ENCODE peak calls at places on chromosome 3, in nine cellular contexts. O, H, Z, I, J, A, K, B and N are unnamed samples.

GRCh38 chr3:37766220-37766605 is 95.5 kb upstream of the CTDSPL start:
- DNase-seq in H (no peak), A (no peak), O (peak), Z (no peak), K (no peak), I (no peak), J (no peak), B (no peak), N (no peak)

GRCh38 chr3:177626014-177626413 is 428.7 kb upstream of the TBL1XR1 start:
- DNase-seq in K (no peak), J (no peak), Z (no peak), H (no peak), I (no peak), A (no peak), B (no peak), O (no peak), N (no peak)

GRCh38 chr3:175150812-175151411 is 291.8 kb downstream of the NAALADL2 start:
- DNase-seq in Z (no peak), O (no peak), H (no peak), B (peak), A (no peak), I (no peak), K (peak), J (no peak), N (no peak)

GRCh38 chr3:61057491-61057890 is 193.8 kb downstream of the FHIT start:
- DNase-seq in K (no peak), J (no peak), H (no peak), I (no peak), Z (no peak), O (no peak), B (no peak), A (no peak), N (no peak)

GRCh38 chr3:66997560-66998074 is 490 bp upstream of the KBTBD8 start:
- DNase-seq in K (no peak), I (no peak), A (no peak), O (peak), Z (no peak), H (no peak), B (peak), J (no peak), N (no peak)

GRCh38 chr3:66858656-66859381 is 139.3 kb upstream of the KBTBD8 start:
- DNase-seq in O (no peak), K (peak), Z (no peak), I (no peak), B (no peak), A (no peak), J (no peak), H (no peak), N (peak)

GRCh38 chr3:143119974-143120715 is 574 bp downstream of the CHST2 start:
- DNase-seq in J (no peak), O (peak), I (peak), A (no peak), H (no peak), K (no peak), Z (peak), B (no peak), N (peak)

GRCh38 chr3:29453278-29453961 is 172.5 kb downstream of the RBMS3 start:
- DNase-seq in Z (no peak), H (peak), B (peak), A (no peak), J (no peak), K (no peak), O (no peak), I (no peak), N (no peak)

GRCh38 chr3:155664922-155665695 is 79.8 kb downstream of the PLCH1 start:
- DNase-seq in B (peak), A (peak), H (no peak), K (no peak), O (peak), J (peak), Z (no peak), I (no peak), N (no peak)

GRCh38 chr3:96814581-96815567 is at the start of gene EPHA6:
- DNase-seq in Z (no peak), J (peak), A (no peak), H (no peak), O (no peak), I (peak), K (no peak), B (no peak), N (peak)

GRCh38 chr3:183774631-183775030 is 50.7 kb downstream of the MAP6D1 start:
- DNase-seq in J (no peak), O (peak), Z (no peak), H (no peak), I (no peak), K (no peak), B (no peak), A (no peak), N (no peak)

GRCh38 chr3:169575381-169575780 is 88.1 kb downstream of the MECOM start:
- DNase-seq in J (no peak), B (no peak), A (no peak), Z (no peak), H (no peak), O (peak), I (no peak), K (no peak), N (no peak)

GRCh38 chr3:17239417-17239816 is 354.7 kb downstream of the PLCL2 start:
- DNase-seq in H (no peak), K (no peak), O (no peak), A (no peak), Z (no peak), B (no peak), I (no peak), J (no peak), N (no peak)